ENCODE peak calls at places on chromosomes 11 and 22, in five cellular contexts. O is left lung, D is A549, C is adrenal gland, R is OCI-LY7. I is an unnamed sample.

GRCh38 chr11:133947298-133947905 is 9.4 kb downstream of the IGSF9B start:
- DNase-seq in O (no peak), D (peak; percentile 58), C (peak; percentile 46), R (no peak), I (peak; percentile 55)

GRCh38 chr22:38881464-38881871 is 9.5 kb upstream of the CBX6 start:
- DNase-seq in O (no peak), D (no peak), C (peak; percentile 84), R (no peak), I (no peak)

GRCh38 chr22:46074771-46075551 is 75.4 kb upstream of the PPARA start:
- DNase-seq in O (peak; percentile 38), D (no peak), C (peak; percentile 53), R (no peak), I (no peak)

GRCh38 chr22:38799265-38800002 is 5.5 kb upstream of the DNAL4 start:
- DNase-seq in O (no peak), D (no peak), C (no peak), R (no peak), I (peak; percentile 9)

GRCh38 chr11:15692739-15693138 is 578.0 kb downstream of the INSC start:
- DNase-seq in O (no peak), D (no peak), C (no peak), R (no peak), I (no peak)

GRCh38 chr22:20558534-20558933 is 51.1 kb downstream of the MED15 start:
- DNase-seq in O (no peak), D (no peak), C (peak; percentile 5), R (no peak), I (no peak)

GRCh38 chr11:87290304-87290922 is 252.7 kb downstream of the TMEM135 start:
- DNase-seq in O (no peak), D (peak; percentile 42), C (no peak), R (peak; percentile 74), I (no peak)

GRCh38 chr22:46050451-46050845 is 73.5 kb upstream of the WNT7B start:
- DNase-seq in O (no peak), D (no peak), C (peak; percentile 12), R (no peak), I (no peak)

GRCh38 chr11:111452817-111453607 is 59.2 kb downstream of the BTG4 start:
- DNase-seq in O (no peak), D (no peak), C (no peak), R (no peak), I (no peak)

GRCh38 chr11:91742155-91742554 is 482.5 kb upstream of the FAT3 start:
- DNase-seq in O (no peak), D (no peak), C (no peak), R (no peak), I (no peak)

GRCh38 chr11:60282291-60282690 is 1.8 kb downstream of the MS4A4A start:
- DNase-seq in O (no peak), D (no peak), C (no peak), R (no peak), I (no peak)

GRCh38 chr11:88175004-88175706 is at the start of gene RAB38:
- DNase-seq in O (peak; percentile 50), D (no peak), C (peak; percentile 72), R (peak; percentile 1), I (no peak)

GRCh38 chr22:31618057-31618456 is 44.0 kb downstream of the PISD start:
- DNase-seq in O (no peak), D (no peak), C (no peak), R (no peak), I (no peak)

GRCh38 chr22:45612451-45612901 is 59.2 kb upstream of the ATXN10 start:
- DNase-seq in O (peak; percentile 57), D (no peak), C (peak; percentile 28), R (no peak), I (peak; percentile 82)

GRCh38 chr11:119193001-119193400 is 7.7 kb downstream of the NHERF4 start:
- DNase-seq in O (no peak), D (no peak), C (no peak), R (no peak), I (no peak)

GRCh38 chr11:90774727-90775572 is 552.1 kb upstream of the CHORDC1 start:
- DNase-seq in O (no peak), D (no peak), C (no peak), R (no peak), I (peak; percentile 58)

GRCh38 chr11:122439911-122440782 is 215.4 kb upstream of the UBASH3B start:
- DNase-seq in O (no peak), D (peak; percentile 15), C (peak; percentile 71), R (no peak), I (peak; percentile 12)

GRCh38 chr11:9208726-9209501 is 56.2 kb downstream of the DENND5A start:
- DNase-seq in O (no peak), D (no peak), C (no peak), R (peak; percentile 32), I (no peak)

GRCh38 chr22:30362632-30363281 is 6.0 kb downstream of the CCDC157 start:
- DNase-seq in O (no peak), D (no peak), C (no peak), R (no peak), I (no peak)
- H3K27ac ChIP-seq in O (no peak overlapping the region), D (no peak overlapping the region), C (no peak overlapping the region), R (no peak overlapping the region), I (no peak overlapping the region)

DNA sequence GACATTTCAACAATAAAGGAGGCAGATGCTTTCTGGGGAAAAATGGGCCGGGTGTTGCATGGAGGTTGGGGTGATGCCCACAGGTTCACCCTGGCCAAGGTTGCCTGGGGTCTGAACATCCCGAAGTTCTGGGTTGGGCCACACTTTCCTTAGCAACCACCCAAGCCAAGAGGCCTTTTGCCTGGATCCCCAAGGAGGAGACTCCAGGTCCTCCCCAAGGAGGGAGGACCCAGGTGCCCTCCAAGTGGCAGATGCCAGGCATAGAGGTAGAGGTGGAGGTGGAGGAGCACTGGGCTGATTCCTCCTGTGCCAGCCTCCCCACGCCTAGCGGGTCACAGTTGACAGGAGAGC is 1.2 kb downstream of the CYB5R3 start:
- DNase-seq in O (no peak), D (no peak), C (no peak), R (no peak), I (no peak)
- H3K4me3 ChIP-seq in O (peak overlapping the region; percentile 81), D (peak overlapping the region; percentile 85), C (peak overlapping the region; percentile 80), R (peak overlapping the region; percentile 100), I (peak overlapping the region; percentile 86)

GRCh38 chr22:37519268-37520195 is at the start of gene CARD10:
- DNase-seq in O (no peak), D (peak; percentile 28), C (no peak), R (no peak), I (peak; percentile 48)

GRCh38 chr22:37521236-37521739 is 2.1 kb upstream of the CARD10 start:
- DNase-seq in O (no peak), D (no peak), C (no peak), R (no peak), I (no peak)

GRCh38 chr22:37517826-37518450 is 1.3 kb downstream of the CARD10 start:
- DNase-seq in O (no peak), D (no peak), C (no peak), R (no peak), I (no peak)

GRCh38 chr22:37518509-37519267 is 527 bp downstream of the CARD10 start:
- DNase-seq in O (no peak), D (no peak), C (no peak), R (no peak), I (no peak)

DNA sequence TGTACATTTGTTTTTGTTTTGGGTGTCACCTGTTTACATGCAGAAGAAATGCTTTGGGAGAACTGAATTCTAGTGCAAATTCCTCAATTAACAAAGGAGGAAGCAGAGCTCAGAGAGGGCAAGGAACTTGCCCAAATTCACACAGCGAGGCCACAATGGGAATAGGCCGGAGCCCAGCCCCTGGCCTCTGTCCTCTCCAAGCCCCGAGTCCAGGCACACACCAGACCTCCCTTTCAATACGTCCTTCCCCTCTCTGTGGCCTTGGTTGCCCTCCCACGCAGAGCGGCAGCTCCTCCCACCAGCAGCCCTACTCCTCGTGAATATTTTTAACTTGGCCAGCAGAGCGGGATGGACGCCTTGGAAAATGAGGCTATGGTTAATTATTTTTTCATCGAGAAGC is 1.5 kb upstream of the CARD10 start:
- DNase-seq in O (no peak), D (no peak), C (no peak), R (no peak), I (no peak)
- H3K4me1 ChIP-seq in O (peaks cover 28% of the 10 kb centered on the region), D (peaks cover 23% of the 10 kb centered on the region), C (peaks cover 16% of the 10 kb centered on the region), R (no peaks in the 10 kb centered on the region), I (peaks cover 12% of the 10 kb centered on the region)

GRCh38 chr22:23534201-23534850 is 45.8 kb downstream of the IGLL1 start:
- DNase-seq in O (no peak), D (no peak), C (peak; percentile 43), R (no peak), I (no peak)

GRCh38 chr22:23532756-23533155 is 47.3 kb downstream of the IGLL1 start:
- DNase-seq in O (peak; percentile 6), D (no peak), C (no peak), R (no peak), I (no peak)

GRCh38 chr22:23534851-23535717 is 45.0 kb downstream of the IGLL1 start:
- DNase-seq in O (peak; percentile 27), D (no peak), C (no peak), R (no peak), I (no peak)

GRCh38 chr22:23533328-23533762 is 46.7 kb downstream of the IGLL1 start:
- DNase-seq in O (peak; percentile 29), D (peak; percentile 50), C (peak; percentile 41), R (peak; percentile 70), I (peak; percentile 49)

DNA sequence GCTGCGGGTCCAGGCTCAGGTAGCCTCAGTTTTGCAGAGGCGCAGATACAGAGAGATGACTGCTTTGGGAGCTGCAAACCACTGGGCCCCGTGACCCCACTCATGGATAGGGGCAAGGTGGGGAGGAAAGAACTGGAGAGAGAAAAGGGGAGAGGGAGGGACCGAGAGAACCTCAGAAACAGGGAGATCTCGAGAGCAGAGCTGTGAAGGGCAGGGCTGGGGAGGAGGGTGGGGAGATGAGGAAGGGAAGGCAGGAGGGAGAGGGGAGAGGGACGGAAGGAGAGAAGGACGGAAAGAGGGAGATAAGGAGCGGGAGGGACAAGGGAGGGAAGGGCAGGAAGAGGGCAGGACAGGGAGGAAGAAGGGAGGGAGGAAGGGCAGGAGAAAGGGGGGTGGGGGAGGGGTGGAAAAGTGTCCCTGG is 46.3 kb downstream of the IGLL1 start:
- DNase-seq in O (no peak), D (no peak), C (no peak), R (no peak), I (no peak)
- H3K27ac ChIP-seq in O (no peak overlapping the region), D (peak overlapping the region; percentile 75), C (no peak overlapping the region), R (no peak overlapping the region), I (no peak overlapping the region)

DNA sequence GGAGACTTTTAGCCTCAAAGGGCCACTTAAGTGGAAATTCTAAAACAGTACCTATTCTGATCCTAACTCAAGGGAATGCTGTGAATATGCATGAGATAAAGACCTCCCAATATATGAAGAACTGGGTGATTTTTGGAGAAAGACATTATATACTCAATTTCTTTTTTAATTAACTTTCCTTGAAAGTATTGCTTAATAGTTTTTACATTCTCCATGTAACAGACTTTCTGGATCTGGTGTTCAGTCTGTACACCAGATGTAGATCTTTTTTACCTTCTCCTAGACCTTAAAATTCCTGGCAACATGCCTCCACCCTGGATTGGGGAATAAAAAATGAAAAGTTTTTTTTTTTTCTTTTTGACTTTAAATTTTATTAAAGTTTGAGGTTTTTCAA is 777 bp downstream of the NNMT start:
- DNase-seq in O (no peak), D (no peak), C (no peak), R (no peak), I (no peak)
- H3K4me3 ChIP-seq in O (peak overlapping the region; percentile 32), D (peak overlapping the region; percentile 75), C (peak overlapping the region; percentile 35), R (no peak overlapping the region), I (peak overlapping the region; percentile 65)

GRCh38 chr11:13327421-13327820 is 49.8 kb downstream of the BMAL1 start:
- DNase-seq in O (no peak), D (no peak), C (no peak), R (no peak), I (no peak)
- H3K4me1 ChIP-seq in O (peaks cover 23% of the 10 kb centered on the region), D (peaks cover 29% of the 10 kb centered on the region), C (peaks cover 20% of the 10 kb centered on the region), R (no peaks in the 10 kb centered on the region), I (no peaks in the 10 kb centered on the region)

I was measured in SJCRH30.